ENCODE peak calls at places on chromosomes 2 and 18, in eight cellular contexts. X is BE2C, G is lung, B is cardiac muscle cell, C is kidney, S is PC-3, K is neural progenitor cell, N is tibial artery. A is an unnamed sample.
A peak's percentile ranks its signal among the peaks of the same experiment; 100 is the strongest.

GRCh38 chr2:219452361-219453317 is 18.0 kb downstream of the SPEG start:
- DNase-seq in B (no peak), X (peak; percentile 93), C (no peak), K (no peak), S (peak; percentile 98), G (no peak), N (peak; percentile 98), A (no peak)

GRCh38 chr2:207167129-207167923 is 1.6 kb upstream of the KLF7 start:
- DNase-seq in N (no peak), K (no peak), B (peak; percentile 34), G (no peak), S (no peak), X (no peak), C (no peak), A (no peak)

GRCh38 chr2:241461693-241462677 is 46.4 kb downstream of the STK25 start:
- DNase-seq in G (no peak), S (no peak), C (no peak), B (no peak), N (no peak), X (no peak), K (no peak), A (no peak)

GRCh38 chr18:24009651-24010333 is 4.8 kb upstream of the TTC39C start:
- DNase-seq in N (no peak), B (no peak), X (no peak), S (no peak), G (no peak), C (no peak), K (no peak), A (no peak)

GRCh38 chr2:205947621-205948495 is 138.1 kb downstream of the INO80D start:
- DNase-seq in S (peak; percentile 70), N (peak; percentile 79), G (peak; percentile 61), C (no peak), X (peak; percentile 66), B (peak; percentile 78), K (peak; percentile 77), A (peak; percentile 52)

GRCh38 chr2:217105733-217106649 is 246.1 kb upstream of the TNP1 start:
- DNase-seq in C (peak; percentile 78), X (no peak), N (peak; percentile 76), S (peak; percentile 95), K (no peak), B (no peak), G (no peak), A (no peak)

GRCh38 chr2:118474151-118474561 is 373.3 kb downstream of the EN1 start:
- DNase-seq in X (no peak), G (no peak), S (no peak), C (no peak), K (peak; percentile 52), N (no peak), B (peak; percentile 58), A (no peak)

GRCh38 chr2:18178736-18179349 is 300.4 kb downstream of the KCNS3 start:
- DNase-seq in C (no peak), G (no peak), S (peak; percentile 79), K (peak; percentile 79), B (peak; percentile 76), N (no peak), X (peak; percentile 55), A (peak; percentile 53)

GRCh38 chr18:3877678-3878077 is 427.7 kb downstream of the TGIF1 start:
- DNase-seq in C (no peak), S (no peak), K (no peak), N (no peak), B (no peak), X (no peak), G (no peak), A (no peak)

GRCh38 chr2:227000123-227000522 is 163.9 kb downstream of the COL4A4 start:
- DNase-seq in N (no peak), C (no peak), X (no peak), B (no peak), K (no peak), G (no peak), S (no peak), A (no peak)

GRCh38 chr2:196294510-196294909 is 123.1 kb upstream of the STK17B start:
- DNase-seq in X (no peak), B (no peak), K (no peak), C (no peak), N (no peak), G (no peak), S (peak; percentile 66), A (no peak)

GRCh38 chr18:23626451-23627279 is 36.0 kb downstream of the ANKRD29 start:
- DNase-seq in K (no peak), B (no peak), S (peak; percentile 93), C (no peak), X (no peak), N (no peak), G (no peak), A (no peak)

GRCh38 chr2:97267411-97268074 is 154.6 kb downstream of the ANKRD36 start:
- DNase-seq in N (peak; percentile 69), S (peak; percentile 1), X (peak; percentile 1), B (no peak), C (peak; percentile 61), G (peak; percentile 28), K (peak; percentile 1), A (no peak)

GRCh38 chr2:52976132-52976949 is 791.3 kb upstream of the CHAC2 start:
- DNase-seq in K (peak; percentile 65), B (peak; percentile 33), C (no peak), N (no peak), S (peak; percentile 72), X (peak; percentile 4), G (no peak), A (peak; percentile 51)

GRCh38 chr2:5076599-5076998 is 615.6 kb upstream of the SOX11 start:
- DNase-seq in X (no peak), G (no peak), C (no peak), N (no peak), K (peak; percentile 16), B (no peak), S (peak; percentile 14), A (no peak)

GRCh38 chr2:38315707-38316333 is 61.3 kb downstream of the ATL2 start:
- DNase-seq in K (peak; percentile 54), S (peak; percentile 82), X (no peak), N (no peak), C (no peak), B (peak; percentile 50), G (no peak), A (peak; percentile 48)

GRCh38 chr2:63050186-63050915 is at the start of gene OTX1:
- DNase-seq in C (peak; percentile 74), G (peak; percentile 68), S (peak; percentile 87), K (peak; percentile 94), N (no peak), B (peak; percentile 78), X (no peak), A (peak; percentile 93)

GRCh38 chr2:34096552-34097171 is 497.6 kb upstream of the FAM98A start:
- DNase-seq in B (peak; percentile 89), G (peak; percentile 50), X (peak; percentile 65), S (peak; percentile 84), N (no peak), C (no peak), K (peak; percentile 79), A (peak; percentile 70)

GRCh38 chr2:42931818-42932195 is 139.4 kb upstream of the HAAO start:
- DNase-seq in S (no peak), G (no peak), N (no peak), K (no peak), X (no peak), C (no peak), B (no peak), A (no peak)
- H3K4me1 ChIP-seq in S (no peaks in the 10 kb centered on the region), G (peaks cover 15% of the 10 kb centered on the region), N (peaks cover 70% of the 10 kb centered on the region), K (peaks cover 68% of the 10 kb centered on the region), X (peaks cover 11% of the 10 kb centered on the region), C (peaks cover 66% of the 10 kb centered on the region), B (peaks cover 39% of the 10 kb centered on the region), A (peaks cover 27% of the 10 kb centered on the region)

GRCh38 chr2:96265349-96265839 is 403 bp downstream of the TMEM127 start:
- DNase-seq in B (peak; percentile 89), X (peak; percentile 28), S (no peak), N (peak; percentile 84), G (peak; percentile 56), K (peak; percentile 77), C (no peak), A (peak; percentile 71)
- H3K4me1 ChIP-seq in B (peaks cover 30% of the 10 kb centered on the region), X (peaks cover 6% of the 10 kb centered on the region), S (peaks cover 33% of the 10 kb centered on the region), N (peaks cover 39% of the 10 kb centered on the region), G (peaks cover 13% of the 10 kb centered on the region), K (peaks cover 6% of the 10 kb centered on the region), C (peaks cover 39% of the 10 kb centered on the region), A (peaks cover 12% of the 10 kb centered on the region)

GRCh38 chr2:40281021-40281940 is 170.6 kb downstream of the SLC8A1 start:
- DNase-seq in G (no peak), K (no peak), X (no peak), S (peak; percentile 47), C (no peak), B (peak; percentile 91), N (peak; percentile 71), A (no peak)
- H3K4me1 ChIP-seq in G (peaks cover 32% of the 10 kb centered on the region), K (no peaks in the 10 kb centered on the region), X (peaks cover 23% of the 10 kb centered on the region), S (no peaks in the 10 kb centered on the region), C (peaks cover 3% of the 10 kb centered on the region), B (peaks cover 81% of the 10 kb centered on the region), N (peaks cover 29% of the 10 kb centered on the region), A (no peaks in the 10 kb centered on the region)

GRCh38 chr2:74864728-74865722 is 31.1 kb downstream of the HK2 start:
- DNase-seq in X (peak; percentile 40), K (no peak), S (peak; percentile 41), N (no peak), C (no peak), B (no peak), G (no peak), A (no peak)
- H3K4me1 ChIP-seq in X (peaks cover 14% of the 10 kb centered on the region), K (no peaks in the 10 kb centered on the region), S (peaks cover 56% of the 10 kb centered on the region), N (peaks cover 14% of the 10 kb centered on the region), C (peaks cover 2% of the 10 kb centered on the region), B (peaks cover 59% of the 10 kb centered on the region), G (peaks cover 9% of the 10 kb centered on the region), A (no peaks in the 10 kb centered on the region)

DNA sequence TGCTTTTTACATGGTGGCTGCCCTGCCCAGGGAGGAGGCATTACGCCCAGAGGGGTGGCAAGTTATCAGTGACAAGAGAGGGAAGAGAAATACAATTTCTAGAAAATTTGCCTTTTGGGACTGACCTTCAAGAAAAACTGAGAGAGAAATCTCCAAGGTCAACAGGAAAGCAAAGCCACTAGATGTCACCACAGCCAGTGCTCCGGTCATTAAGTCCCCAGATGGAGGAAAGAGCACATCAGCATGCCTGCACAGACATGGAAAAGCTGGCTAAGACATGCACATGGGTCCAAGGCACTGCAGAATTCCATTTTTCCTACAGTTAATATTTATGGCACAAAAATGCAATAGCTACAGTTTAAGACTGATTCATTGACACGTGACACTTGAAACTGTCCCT is 21.0 kb downstream of the FHL2 start:
- DNase-seq in K (no peak), B (no peak), X (no peak), C (no peak), S (no peak), G (no peak), N (no peak), A (no peak)
- H3K4me1 ChIP-seq in K (no peaks in the 10 kb centered on the region), B (peaks cover 69% of the 10 kb centered on the region), X (peaks cover 8% of the 10 kb centered on the region), C (peaks cover 22% of the 10 kb centered on the region), S (peaks cover 33% of the 10 kb centered on the region), G (peaks cover 19% of the 10 kb centered on the region), N (peaks cover 19% of the 10 kb centered on the region), A (no peaks in the 10 kb centered on the region)